ENCODE peak calls at places on chromosome 2, in seven cellular contexts. G, R, Y, M, S, J and A are unnamed samples.

GRCh38 chr2:200728630-200729029 is 83.1 kb upstream of the BZW1 start:
- DNase-seq in G (no peak), R (no peak), Y (no peak), M (no peak), S (peak), J (no peak), A (no peak)

GRCh38 chr2:151638188-151638933 is 95.9 kb downstream of the NEB start:
- DNase-seq in G (no peak), R (no peak), Y (peak), M (no peak), S (peak), J (no peak), A (no peak)

GRCh38 chr2:3186766-3187165 is 190.9 kb downstream of the EIPR1 start:
- DNase-seq in G (no peak), R (no peak), Y (no peak), M (no peak), S (no peak), J (no peak), A (peak)

GRCh38 chr2:240712121-240712520 is 20.5 kb downstream of the AQP12A start:
- DNase-seq in G (no peak), R (no peak), Y (no peak), M (no peak), S (no peak), J (no peak), A (peak)

GRCh38 chr2:55425449-55425848 is 5.8 kb upstream of the CCDC88A start:
- DNase-seq in G (no peak), R (no peak), Y (no peak), M (no peak), S (peak), J (no peak), A (no peak)

GRCh38 chr2:107259411-107260195 is 373.6 kb upstream of the ST6GAL2 start:
- DNase-seq in G (no peak), R (no peak), Y (no peak), M (peak), S (no peak), J (no peak), A (no peak)

GRCh38 chr2:158482594-158482993 is 25.8 kb downstream of the PKP4 start:
- DNase-seq in G (no peak), R (no peak), Y (no peak), M (no peak), S (no peak), J (no peak), A (no peak)

GRCh38 chr2:37020212-37020886 is 54.0 kb upstream of the STRN start:
- DNase-seq in G (peak), R (no peak), Y (no peak), M (no peak), S (no peak), J (peak), A (peak)

GRCh38 chr2:198135481-198135934 is 331.1 kb downstream of the PLCL1 start:
- DNase-seq in G (no peak), R (no peak), Y (no peak), M (no peak), S (no peak), J (no peak), A (no peak)

GRCh38 chr2:28366496-28367282 is 26.0 kb upstream of the FOSL2 start:
- DNase-seq in G (no peak), R (peak), Y (peak), M (no peak), S (peak), J (peak), A (no peak)

GRCh38 chr2:101698419-101699190 is 1.1 kb downstream of the MAP4K4 start:
- DNase-seq in G (no peak), R (no peak), Y (no peak), M (no peak), S (no peak), J (peak), A (no peak)

GRCh38 chr2:28507806-28508764 is 12.2 kb downstream of the PLB1 start:
- DNase-seq in G (no peak), R (no peak), Y (peak), M (no peak), S (peak), J (no peak), A (no peak)

GRCh38 chr2:241810304-241811208 is 1.6 kb downstream of the NEU4 start:
- DNase-seq in G (peak), R (no peak), Y (peak), M (no peak), S (no peak), J (peak), A (peak)

GRCh38 chr2:168119519-168120141 is 127.8 kb downstream of the STK39 start:
- DNase-seq in G (no peak), R (no peak), Y (no peak), M (peak), S (peak), J (peak), A (no peak)

GRCh38 chr2:100260712-100261620 is 61.3 kb downstream of the LONRF2 start:
- DNase-seq in G (peak), R (no peak), Y (no peak), M (peak), S (peak), J (peak), A (peak)

GRCh38 chr2:189485146-189485545 is 43.9 kb downstream of the WDR75 start:
- DNase-seq in G (no peak), R (no peak), Y (no peak), M (no peak), S (no peak), J (peak), A (no peak)

GRCh38 chr2:232458661-232459418 is 2.9 kb downstream of the ALPI start:
- DNase-seq in G (peak), R (no peak), Y (no peak), M (no peak), S (no peak), J (no peak), A (peak)

GRCh38 chr2:55056024-55056521 is 5.8 kb upstream of the RTN4 start:
- DNase-seq in G (no peak), R (no peak), Y (no peak), M (no peak), S (no peak), J (no peak), A (no peak)

GRCh38 chr2:135230150-135230549 is 178.1 kb downstream of the RAB3GAP1 start:
- DNase-seq in G (no peak), R (no peak), Y (no peak), M (no peak), S (no peak), J (no peak), A (no peak)

GRCh38 chr2:188971316-188971930 is 2.8 kb upstream of the COL3A1 start:
- DNase-seq in G (no peak), R (no peak), Y (no peak), M (no peak), S (no peak), J (no peak), A (peak)

GRCh38 chr2:47070920-47071824 is 83.9 kb downstream of the STPG4 start:
- DNase-seq in G (peak), R (no peak), Y (peak), M (no peak), S (peak), J (peak), A (peak)

GRCh38 chr2:226977775-226978190 is 141.9 kb downstream of the RHBDD1 start:
- DNase-seq in G (no peak), R (no peak), Y (no peak), M (peak), S (peak), J (no peak), A (no peak)